ENCODE peak calls at places on chromosomes 7 and 10, in nine cellular contexts. K is esophagus squamous epithelium; F is CD4-positive, alpha-beta memory T cell; Y is stimulated activated CD4-positive, alpha-beta T cell treated with anti-CD3 and anti-CD28 coated beads, Interleukin-1b, Interleukin-23, amount 100 ng/mL, for 48 hours; Z is OCI-LY7; A is SW480; S is HuH-7.5; Q is iPS-NIHi11; M is fibroblast of pulmonary artery. N is an unnamed sample.

GRCh38 chr7:34747176-34747781 is 89.3 kb downstream of the NPSR1 start:
- DNase-seq in Q (no peak), K (no peak), S (no peak), Z (no peak), F (no peak), A (no peak), Y (no peak), M (no peak), N (no peak)

GRCh38 chr10:77801474-77802238 is 124.9 kb downstream of the DLG5 start:
- DNase-seq in F (peak), A (no peak), Q (no peak), K (no peak), Z (no peak), Y (peak), M (peak), S (no peak), N (peak)

GRCh38 chr7:20577362-20578069 is 38.0 kb upstream of the ABCB5 start:
- DNase-seq in Y (no peak), K (no peak), M (no peak), F (no peak), Z (no peak), A (no peak), Q (no peak), S (no peak), N (peak)

GRCh38 chr10:92387289-92387940 is 96.4 kb downstream of the MARCHF5 start:
- DNase-seq in K (no peak), M (peak), Y (no peak), A (peak), F (no peak), Z (peak), Q (peak), S (no peak), N (peak)

GRCh38 chr7:118152149-118152548 is 31.8 kb upstream of the LSM8 start:
- DNase-seq in F (no peak), Y (no peak), A (no peak), Z (no peak), M (no peak), Q (peak), S (no peak), K (no peak), N (peak)

GRCh38 chr10:131464789-131465188 is 153.3 kb upstream of the TCERG1L start:
- DNase-seq in S (no peak), Y (no peak), Z (no peak), Q (no peak), F (no peak), M (no peak), K (no peak), A (no peak), N (no peak)

GRCh38 chr10:11153766-11154165 is 136.1 kb downstream of the CELF2 start:
- DNase-seq in A (no peak), S (no peak), M (no peak), Q (no peak), Y (no peak), Z (no peak), K (no peak), F (no peak), N (no peak)

GRCh38 chr7:37765872-37766525 is 82.4 kb upstream of the NME8 start:
- DNase-seq in K (no peak), Z (no peak), Q (no peak), S (no peak), F (no peak), Y (no peak), A (no peak), M (no peak), N (no peak)

N was measured in astrocyte.